ENCODE peak calls at places on chromosomes 2 and 18, in nine cellular contexts. One of them, this sample, is unnamed.

GRCh38 chr2:216603010-216603883 is 30.0 kb upstream of the IGFBP2 start:
- DNase-seq in activated CD8-positive, alpha-beta T cell treated with anti-CD3 and anti-CD28 coated beads for 36 hours: no peak
- DNase-seq in T47D: no peak
- DNase-seq in activated effector memory CD4-positive, alpha-beta T cell treated with anti-CD3 and anti-CD28 coated beads, Interleukin-2, amount 50 U/mL, for 16 hours: no peak
- DNase-seq in activated CD4-positive, alpha-beta T cell treated with anti-CD3 and anti-CD28 coated beads, Interleukin-2, amount 50 U/mL, for 1 hour: no peak
- DNase-seq in NAMALWA: no peak
- DNase-seq in sciatic nerve: no peak
- DNase-seq in T-helper 1 cell: no peak
- DNase-seq in GM06990: no peak
- DNase-seq in this sample: no peak

GRCh38 chr2:48693645-48694044 is 61.9 kb downstream of the LHCGR start:
- DNase-seq in GM06990: no peak
- DNase-seq in activated CD4-positive, alpha-beta T cell treated with anti-CD3 and anti-CD28 coated beads, Interleukin-2, amount 50 U/mL, for 1 hour: no peak
- DNase-seq in activated CD8-positive, alpha-beta T cell treated with anti-CD3 and anti-CD28 coated beads for 36 hours: no peak
- DNase-seq in NAMALWA: no peak
- DNase-seq in activated effector memory CD4-positive, alpha-beta T cell treated with anti-CD3 and anti-CD28 coated beads, Interleukin-2, amount 50 U/mL, for 16 hours: no peak
- DNase-seq in sciatic nerve: no peak
- DNase-seq in T47D: no peak
- DNase-seq in T-helper 1 cell: no peak
- DNase-seq in this sample: no peak

GRCh38 chr2:6922201-6922656 is 5.0 kb downstream of the RNF144A start:
- DNase-seq in sciatic nerve: no peak
- DNase-seq in activated effector memory CD4-positive, alpha-beta T cell treated with anti-CD3 and anti-CD28 coated beads, Interleukin-2, amount 50 U/mL, for 16 hours: no peak
- DNase-seq in activated CD8-positive, alpha-beta T cell treated with anti-CD3 and anti-CD28 coated beads for 36 hours: no peak
- DNase-seq in GM06990: no peak
- DNase-seq in T47D: peak; percentile 75
- DNase-seq in T-helper 1 cell: no peak
- DNase-seq in activated CD4-positive, alpha-beta T cell treated with anti-CD3 and anti-CD28 coated beads, Interleukin-2, amount 50 U/mL, for 1 hour: no peak
- DNase-seq in NAMALWA: no peak
- DNase-seq in this sample: no peak

GRCh38 chr2:15331787-15332186 is 229.3 kb downstream of the NBAS start:
- DNase-seq in GM06990: no peak
- DNase-seq in T-helper 1 cell: no peak
- DNase-seq in activated effector memory CD4-positive, alpha-beta T cell treated with anti-CD3 and anti-CD28 coated beads, Interleukin-2, amount 50 U/mL, for 16 hours: no peak
- DNase-seq in NAMALWA: no peak
- DNase-seq in activated CD8-positive, alpha-beta T cell treated with anti-CD3 and anti-CD28 coated beads for 36 hours: no peak
- DNase-seq in sciatic nerve: no peak
- DNase-seq in activated CD4-positive, alpha-beta T cell treated with anti-CD3 and anti-CD28 coated beads, Interleukin-2, amount 50 U/mL, for 1 hour: no peak
- DNase-seq in T47D: no peak
- DNase-seq in this sample: no peak

GRCh38 chr18:75208055-75208835 is 694 bp downstream of the PTGR3 start:
- DNase-seq in activated effector memory CD4-positive, alpha-beta T cell treated with anti-CD3 and anti-CD28 coated beads, Interleukin-2, amount 50 U/mL, for 16 hours: peak; percentile 80
- DNase-seq in activated CD8-positive, alpha-beta T cell treated with anti-CD3 and anti-CD28 coated beads for 36 hours: peak; percentile 57
- DNase-seq in activated CD4-positive, alpha-beta T cell treated with anti-CD3 and anti-CD28 coated beads, Interleukin-2, amount 50 U/mL, for 1 hour: peak; percentile 39
- DNase-seq in sciatic nerve: peak; percentile 73
- DNase-seq in NAMALWA: peak; percentile 21
- DNase-seq in GM06990: peak; percentile 72
- DNase-seq in T47D: peak; percentile 54
- DNase-seq in T-helper 1 cell: peak; percentile 46
- DNase-seq in this sample: peak; percentile 19

GRCh38 chr2:40160730-40161129 is 291.2 kb downstream of the SLC8A1 start:
- DNase-seq in activated effector memory CD4-positive, alpha-beta T cell treated with anti-CD3 and anti-CD28 coated beads, Interleukin-2, amount 50 U/mL, for 16 hours: no peak
- DNase-seq in T47D: no peak
- DNase-seq in GM06990: no peak
- DNase-seq in sciatic nerve: no peak
- DNase-seq in activated CD4-positive, alpha-beta T cell treated with anti-CD3 and anti-CD28 coated beads, Interleukin-2, amount 50 U/mL, for 1 hour: no peak
- DNase-seq in activated CD8-positive, alpha-beta T cell treated with anti-CD3 and anti-CD28 coated beads for 36 hours: no peak
- DNase-seq in NAMALWA: peak; percentile 47
- DNase-seq in T-helper 1 cell: no peak
- DNase-seq in this sample: no peak

GRCh38 chr2:133809485-133809884 is 241.2 kb upstream of the NCKAP5 start:
- DNase-seq in activated effector memory CD4-positive, alpha-beta T cell treated with anti-CD3 and anti-CD28 coated beads, Interleukin-2, amount 50 U/mL, for 16 hours: no peak
- DNase-seq in T47D: no peak
- DNase-seq in T-helper 1 cell: no peak
- DNase-seq in activated CD8-positive, alpha-beta T cell treated with anti-CD3 and anti-CD28 coated beads for 36 hours: no peak
- DNase-seq in activated CD4-positive, alpha-beta T cell treated with anti-CD3 and anti-CD28 coated beads, Interleukin-2, amount 50 U/mL, for 1 hour: no peak
- DNase-seq in GM06990: no peak
- DNase-seq in NAMALWA: no peak
- DNase-seq in sciatic nerve: no peak
- DNase-seq in this sample: no peak

GRCh38 chr18:10266236-10266585 is 188.2 kb upstream of the APCDD1 start:
- DNase-seq in NAMALWA: no peak
- DNase-seq in T-helper 1 cell: no peak
- DNase-seq in GM06990: no peak
- DNase-seq in T47D: no peak
- DNase-seq in activated CD4-positive, alpha-beta T cell treated with anti-CD3 and anti-CD28 coated beads, Interleukin-2, amount 50 U/mL, for 1 hour: no peak
- DNase-seq in activated effector memory CD4-positive, alpha-beta T cell treated with anti-CD3 and anti-CD28 coated beads, Interleukin-2, amount 50 U/mL, for 16 hours: no peak
- DNase-seq in activated CD8-positive, alpha-beta T cell treated with anti-CD3 and anti-CD28 coated beads for 36 hours: no peak
- DNase-seq in sciatic nerve: no peak
- DNase-seq in this sample: no peak

GRCh38 chr18:44819944-44820510 is 139.3 kb downstream of the SETBP1 start:
- DNase-seq in activated CD4-positive, alpha-beta T cell treated with anti-CD3 and anti-CD28 coated beads, Interleukin-2, amount 50 U/mL, for 1 hour: no peak
- DNase-seq in T47D: no peak
- DNase-seq in activated effector memory CD4-positive, alpha-beta T cell treated with anti-CD3 and anti-CD28 coated beads, Interleukin-2, amount 50 U/mL, for 16 hours: no peak
- DNase-seq in sciatic nerve: no peak
- DNase-seq in GM06990: no peak
- DNase-seq in NAMALWA: no peak
- DNase-seq in T-helper 1 cell: no peak
- DNase-seq in activated CD8-positive, alpha-beta T cell treated with anti-CD3 and anti-CD28 coated beads for 36 hours: no peak
- DNase-seq in this sample: no peak

GRCh38 chr18:179499-179898 is 21.1 kb downstream of the USP14 start:
- DNase-seq in T47D: no peak
- DNase-seq in activated CD8-positive, alpha-beta T cell treated with anti-CD3 and anti-CD28 coated beads for 36 hours: peak; percentile 34
- DNase-seq in NAMALWA: no peak
- DNase-seq in activated CD4-positive, alpha-beta T cell treated with anti-CD3 and anti-CD28 coated beads, Interleukin-2, amount 50 U/mL, for 1 hour: no peak
- DNase-seq in T-helper 1 cell: peak; percentile 3
- DNase-seq in GM06990: no peak
- DNase-seq in sciatic nerve: no peak
- DNase-seq in activated effector memory CD4-positive, alpha-beta T cell treated with anti-CD3 and anti-CD28 coated beads, Interleukin-2, amount 50 U/mL, for 16 hours: no peak
- DNase-seq in this sample: no peak

GRCh38 chr2:143284087-143284675 is 155.0 kb downstream of the ARHGAP15 start:
- DNase-seq in activated CD8-positive, alpha-beta T cell treated with anti-CD3 and anti-CD28 coated beads for 36 hours: peak; percentile 38
- DNase-seq in activated effector memory CD4-positive, alpha-beta T cell treated with anti-CD3 and anti-CD28 coated beads, Interleukin-2, amount 50 U/mL, for 16 hours: peak; percentile 69
- DNase-seq in sciatic nerve: no peak
- DNase-seq in T-helper 1 cell: peak; percentile 58
- DNase-seq in GM06990: no peak
- DNase-seq in T47D: peak; percentile 57
- DNase-seq in NAMALWA: peak; percentile 70
- DNase-seq in activated CD4-positive, alpha-beta T cell treated with anti-CD3 and anti-CD28 coated beads, Interleukin-2, amount 50 U/mL, for 1 hour: peak; percentile 19
- DNase-seq in this sample: no peak

GRCh38 chr2:224157655-224158054 is 118.6 kb upstream of the SERPINE2 start:
- DNase-seq in activated CD8-positive, alpha-beta T cell treated with anti-CD3 and anti-CD28 coated beads for 36 hours: no peak
- DNase-seq in T47D: no peak
- DNase-seq in GM06990: no peak
- DNase-seq in activated CD4-positive, alpha-beta T cell treated with anti-CD3 and anti-CD28 coated beads, Interleukin-2, amount 50 U/mL, for 1 hour: no peak
- DNase-seq in NAMALWA: no peak
- DNase-seq in activated effector memory CD4-positive, alpha-beta T cell treated with anti-CD3 and anti-CD28 coated beads, Interleukin-2, amount 50 U/mL, for 16 hours: no peak
- DNase-seq in T-helper 1 cell: no peak
- DNase-seq in sciatic nerve: no peak
- DNase-seq in this sample: no peak

GRCh38 chr18:61824733-61825363 is 68.0 kb downstream of the RNF152 start:
- DNase-seq in activated CD8-positive, alpha-beta T cell treated with anti-CD3 and anti-CD28 coated beads for 36 hours: no peak
- DNase-seq in T47D: no peak
- DNase-seq in activated effector memory CD4-positive, alpha-beta T cell treated with anti-CD3 and anti-CD28 coated beads, Interleukin-2, amount 50 U/mL, for 16 hours: no peak
- DNase-seq in GM06990: no peak
- DNase-seq in NAMALWA: no peak
- DNase-seq in sciatic nerve: no peak
- DNase-seq in activated CD4-positive, alpha-beta T cell treated with anti-CD3 and anti-CD28 coated beads, Interleukin-2, amount 50 U/mL, for 1 hour: no peak
- DNase-seq in T-helper 1 cell: no peak
- DNase-seq in this sample: no peak

GRCh38 chr2:119240311-119241204 is 16.9 kb downstream of the STEAP3 start:
- DNase-seq in activated CD4-positive, alpha-beta T cell treated with anti-CD3 and anti-CD28 coated beads, Interleukin-2, amount 50 U/mL, for 1 hour: no peak
- DNase-seq in activated effector memory CD4-positive, alpha-beta T cell treated with anti-CD3 and anti-CD28 coated beads, Interleukin-2, amount 50 U/mL, for 16 hours: no peak
- DNase-seq in sciatic nerve: no peak
- DNase-seq in T-helper 1 cell: no peak
- DNase-seq in activated CD8-positive, alpha-beta T cell treated with anti-CD3 and anti-CD28 coated beads for 36 hours: no peak
- DNase-seq in NAMALWA: no peak
- DNase-seq in T47D: no peak
- DNase-seq in GM06990: no peak
- DNase-seq in this sample: no peak

GRCh38 chr2:236105955-236106607 is 62.1 kb downstream of the GBX2 start:
- DNase-seq in activated CD8-positive, alpha-beta T cell treated with anti-CD3 and anti-CD28 coated beads for 36 hours: no peak
- DNase-seq in GM06990: no peak
- DNase-seq in activated effector memory CD4-positive, alpha-beta T cell treated with anti-CD3 and anti-CD28 coated beads, Interleukin-2, amount 50 U/mL, for 16 hours: no peak
- DNase-seq in T47D: no peak
- DNase-seq in sciatic nerve: no peak
- DNase-seq in NAMALWA: no peak
- DNase-seq in activated CD4-positive, alpha-beta T cell treated with anti-CD3 and anti-CD28 coated beads, Interleukin-2, amount 50 U/mL, for 1 hour: no peak
- DNase-seq in T-helper 1 cell: no peak
- DNase-seq in this sample: no peak

GRCh38 chr2:191015831-191016230 is 1.9 kb upstream of the STAT1 start:
- DNase-seq in activated CD4-positive, alpha-beta T cell treated with anti-CD3 and anti-CD28 coated beads, Interleukin-2, amount 50 U/mL, for 1 hour: no peak
- DNase-seq in GM06990: no peak
- DNase-seq in T47D: no peak
- DNase-seq in sciatic nerve: no peak
- DNase-seq in T-helper 1 cell: no peak
- DNase-seq in activated CD8-positive, alpha-beta T cell treated with anti-CD3 and anti-CD28 coated beads for 36 hours: no peak
- DNase-seq in activated effector memory CD4-positive, alpha-beta T cell treated with anti-CD3 and anti-CD28 coated beads, Interleukin-2, amount 50 U/mL, for 16 hours: no peak
- DNase-seq in NAMALWA: no peak
- DNase-seq in this sample: no peak

GRCh38 chr2:96258393-96259022 is 7.3 kb downstream of the TMEM127 start:
- DNase-seq in T-helper 1 cell: no peak
- DNase-seq in sciatic nerve: no peak
- DNase-seq in activated CD4-positive, alpha-beta T cell treated with anti-CD3 and anti-CD28 coated beads, Interleukin-2, amount 50 U/mL, for 1 hour: no peak
- DNase-seq in activated effector memory CD4-positive, alpha-beta T cell treated with anti-CD3 and anti-CD28 coated beads, Interleukin-2, amount 50 U/mL, for 16 hours: no peak
- DNase-seq in GM06990: no peak
- DNase-seq in T47D: no peak
- DNase-seq in activated CD8-positive, alpha-beta T cell treated with anti-CD3 and anti-CD28 coated beads for 36 hours: no peak
- DNase-seq in NAMALWA: no peak
- DNase-seq in this sample: no peak

GRCh38 chr2:8457092-8457481 is 224.8 kb upstream of the ID2 start:
- DNase-seq in activated effector memory CD4-positive, alpha-beta T cell treated with anti-CD3 and anti-CD28 coated beads, Interleukin-2, amount 50 U/mL, for 16 hours: peak; percentile 78
- DNase-seq in NAMALWA: no peak
- DNase-seq in T-helper 1 cell: peak; percentile 15
- DNase-seq in sciatic nerve: no peak
- DNase-seq in T47D: no peak
- DNase-seq in activated CD8-positive, alpha-beta T cell treated with anti-CD3 and anti-CD28 coated beads for 36 hours: peak; percentile 36
- DNase-seq in GM06990: no peak
- DNase-seq in activated CD4-positive, alpha-beta T cell treated with anti-CD3 and anti-CD28 coated beads, Interleukin-2, amount 50 U/mL, for 1 hour: no peak
- DNase-seq in this sample: peak; percentile 28

GRCh38 chr2:37711308-37711731 is 39.9 kb upstream of the CDC42EP3 start:
- DNase-seq in activated effector memory CD4-positive, alpha-beta T cell treated with anti-CD3 and anti-CD28 coated beads, Interleukin-2, amount 50 U/mL, for 16 hours: no peak
- DNase-seq in T47D: peak; percentile 51
- DNase-seq in sciatic nerve: no peak
- DNase-seq in activated CD4-positive, alpha-beta T cell treated with anti-CD3 and anti-CD28 coated beads, Interleukin-2, amount 50 U/mL, for 1 hour: peak; percentile 1
- DNase-seq in NAMALWA: no peak
- DNase-seq in activated CD8-positive, alpha-beta T cell treated with anti-CD3 and anti-CD28 coated beads for 36 hours: peak; percentile 74
- DNase-seq in GM06990: peak; percentile 13
- DNase-seq in T-helper 1 cell: peak; percentile 81
- DNase-seq in this sample: no peak

GRCh38 chr2:237923507-237924163 is 43.2 kb upstream of the UBE2F start:
- DNase-seq in NAMALWA: peak; percentile 71
- DNase-seq in T-helper 1 cell: peak; percentile 68
- DNase-seq in T47D: no peak
- DNase-seq in sciatic nerve: peak; percentile 87
- DNase-seq in activated CD4-positive, alpha-beta T cell treated with anti-CD3 and anti-CD28 coated beads, Interleukin-2, amount 50 U/mL, for 1 hour: peak; percentile 80
- DNase-seq in activated CD8-positive, alpha-beta T cell treated with anti-CD3 and anti-CD28 coated beads for 36 hours: peak; percentile 85
- DNase-seq in GM06990: peak; percentile 81
- DNase-seq in activated effector memory CD4-positive, alpha-beta T cell treated with anti-CD3 and anti-CD28 coated beads, Interleukin-2, amount 50 U/mL, for 16 hours: peak; percentile 92
- DNase-seq in this sample: peak; percentile 72

This sample was measured in activated T-helper 9 cell treated with anti-CD3 and anti-CD28 coated beads, Interleukin-2, amount 50 U/mL, for 16 hours.